ENCODE peak calls at places on chromosome 2, in five cellular contexts. One of them, this sample, is unnamed.

GRCh38 chr2:47629501-47630460 is 153.2 kb upstream of the MSH6 start:
- DNase-seq in neuronal stem cell: no peak
- DNase-seq in IMR-90: no peak
- DNase-seq in trophoblast cell: peak; percentile 90
- DNase-seq in mesenchymal stem cell: no peak
- DNase-seq in this sample: no peak

GRCh38 chr2:143169105-143169504 is 39.9 kb downstream of the ARHGAP15 start:
- DNase-seq in neuronal stem cell: no peak
- DNase-seq in IMR-90: no peak
- DNase-seq in trophoblast cell: no peak
- DNase-seq in mesenchymal stem cell: no peak
- DNase-seq in this sample: no peak

GRCh38 chr2:46337208-46337994 is 40.2 kb downstream of the EPAS1 start:
- DNase-seq in neuronal stem cell: no peak
- DNase-seq in IMR-90: no peak
- DNase-seq in trophoblast cell: no peak
- DNase-seq in mesenchymal stem cell: no peak
- DNase-seq in this sample: no peak

GRCh38 chr2:159989249-159989648 is 73.2 kb downstream of the PLA2R1 start:
- DNase-seq in neuronal stem cell: no peak
- DNase-seq in IMR-90: no peak
- DNase-seq in trophoblast cell: no peak
- DNase-seq in mesenchymal stem cell: no peak
- DNase-seq in this sample: peak; percentile 39

GRCh38 chr2:222240676-222241049 is 58.1 kb downstream of the PAX3 start:
- DNase-seq in neuronal stem cell: no peak
- DNase-seq in IMR-90: no peak
- DNase-seq in trophoblast cell: no peak
- DNase-seq in mesenchymal stem cell: no peak
- DNase-seq in this sample: no peak

GRCh38 chr2:206415618-206416243 is 27.6 kb upstream of the ADAM23 start:
- DNase-seq in neuronal stem cell: no peak
- DNase-seq in IMR-90: no peak
- DNase-seq in trophoblast cell: no peak
- DNase-seq in mesenchymal stem cell: no peak
- DNase-seq in this sample: no peak

GRCh38 chr2:105494683-105495425 is 96.0 kb upstream of the FHL2 start:
- DNase-seq in neuronal stem cell: no peak
- DNase-seq in IMR-90: no peak
- DNase-seq in trophoblast cell: no peak
- DNase-seq in mesenchymal stem cell: no peak
- DNase-seq in this sample: no peak

GRCh38 chr2:157696036-157696435 is 67.4 kb upstream of the ACVR1C start:
- DNase-seq in neuronal stem cell: no peak
- DNase-seq in IMR-90: peak; percentile 85
- DNase-seq in trophoblast cell: no peak
- DNase-seq in mesenchymal stem cell: no peak
- DNase-seq in this sample: no peak

GRCh38 chr2:183604065-183604464 is 479.8 kb downstream of the NUP35 start:
- DNase-seq in neuronal stem cell: no peak
- DNase-seq in IMR-90: no peak
- DNase-seq in trophoblast cell: no peak
- DNase-seq in mesenchymal stem cell: no peak
- DNase-seq in this sample: no peak

DNA sequence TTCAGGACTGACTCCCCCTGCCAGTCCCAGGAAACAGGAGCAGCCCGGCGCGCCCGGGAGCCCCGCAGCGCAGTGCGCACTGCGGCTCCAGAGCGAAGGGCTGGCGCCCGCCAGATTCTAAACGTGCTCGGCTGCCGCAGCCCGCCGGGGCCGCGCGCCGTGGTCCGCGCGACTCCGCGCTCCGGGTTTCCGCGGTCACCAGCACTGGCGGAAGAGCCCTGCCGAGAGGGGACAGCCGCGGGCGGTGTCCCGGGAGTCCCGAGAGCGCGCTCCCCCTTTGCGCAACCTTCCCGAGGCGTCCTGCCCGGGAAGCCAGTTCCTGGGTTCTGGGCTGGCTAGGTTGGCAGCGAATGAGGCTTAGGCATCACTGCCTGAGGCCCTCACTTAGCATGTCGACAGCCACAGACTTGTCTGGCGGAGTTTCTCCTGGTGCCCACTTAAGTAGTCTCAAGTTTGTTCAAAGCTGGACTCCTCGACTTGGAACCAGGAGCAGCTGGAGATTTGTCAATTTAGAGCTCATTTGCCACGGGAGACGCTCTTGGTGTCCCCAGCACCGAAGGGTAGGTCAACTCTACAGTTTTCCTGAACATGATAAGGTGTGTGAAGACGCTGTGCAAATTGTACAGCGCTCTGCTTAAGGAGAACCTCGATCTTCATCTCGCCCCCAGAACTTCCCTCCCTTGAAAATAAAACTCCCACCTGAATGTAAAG is 1.5 kb upstream of the VSNL1 start:
- DNase-seq in neuronal stem cell: peak; percentile 76
- DNase-seq in IMR-90: peak; percentile 41
- DNase-seq in trophoblast cell: peak; percentile 86
- DNase-seq in mesenchymal stem cell: peak; percentile 77
- DNase-seq in this sample: peak; percentile 78
- H3K14ac ChIP-seq in neuronal stem cell: no peak overlapping the region
- H3K14ac ChIP-seq in IMR-90: no peak overlapping the region
- H3K14ac ChIP-seq in trophoblast cell: no peak overlapping the region
- H3K14ac ChIP-seq in mesenchymal stem cell: no peak overlapping the region
- H3K14ac ChIP-seq in this sample: peak overlapping the region; percentile 72

GRCh38 chr2:235506997-235507615 is 13.3 kb downstream of the AGAP1 start:
- DNase-seq in neuronal stem cell: no peak
- DNase-seq in IMR-90: no peak
- DNase-seq in trophoblast cell: peak; percentile 47
- DNase-seq in mesenchymal stem cell: no peak
- DNase-seq in this sample: no peak

GRCh38 chr2:235507928-235508327 is 14.1 kb downstream of the AGAP1 start:
- DNase-seq in neuronal stem cell: no peak
- DNase-seq in IMR-90: no peak
- DNase-seq in trophoblast cell: no peak
- DNase-seq in mesenchymal stem cell: no peak
- DNase-seq in this sample: no peak

GRCh38 chr2:235506291-235506996 is 12.6 kb downstream of the AGAP1 start:
- DNase-seq in neuronal stem cell: no peak
- DNase-seq in IMR-90: no peak
- DNase-seq in trophoblast cell: no peak
- DNase-seq in mesenchymal stem cell: no peak
- DNase-seq in this sample: no peak

GRCh38 chr2:235504459-235505200 is 10.8 kb downstream of the AGAP1 start:
- DNase-seq in neuronal stem cell: no peak
- DNase-seq in IMR-90: no peak
- DNase-seq in trophoblast cell: no peak
- DNase-seq in mesenchymal stem cell: peak; percentile 44
- DNase-seq in this sample: no peak

GRCh38 chr2:235505210-235505741 is 11.4 kb downstream of the AGAP1 start:
- DNase-seq in neuronal stem cell: no peak
- DNase-seq in IMR-90: no peak
- DNase-seq in trophoblast cell: no peak
- DNase-seq in mesenchymal stem cell: peak; percentile 73
- DNase-seq in this sample: peak; percentile 70
- H3K23ac ChIP-seq in neuronal stem cell: no peak overlapping the region
- H3K23ac ChIP-seq in IMR-90: no peak overlapping the region
- H3K23ac ChIP-seq in trophoblast cell: no peak overlapping the region
- H3K23ac ChIP-seq in mesenchymal stem cell: no peak overlapping the region
- H3K23ac ChIP-seq in this sample: no peak overlapping the region

DNA sequence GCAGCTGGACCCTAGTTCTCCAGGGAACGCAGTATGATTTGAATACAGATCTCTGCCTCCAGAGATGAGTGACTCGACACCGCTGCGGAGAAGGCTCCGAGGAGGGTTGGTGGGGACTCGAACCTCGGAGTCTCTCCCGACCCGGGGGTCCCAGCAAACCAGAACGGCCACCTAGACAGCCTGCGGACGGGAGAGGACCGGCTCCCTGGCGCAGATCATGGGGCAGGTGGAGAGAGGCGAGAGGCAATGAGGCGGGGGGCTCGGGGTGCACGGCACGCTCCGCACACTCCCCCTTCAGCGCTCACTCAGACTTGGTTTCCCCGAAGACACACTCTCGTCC is 12.6 kb downstream of the DYSF start:
- DNase-seq in neuronal stem cell: no peak
- DNase-seq in IMR-90: no peak
- DNase-seq in trophoblast cell: no peak
- DNase-seq in mesenchymal stem cell: no peak
- DNase-seq in this sample: no peak
- H3K18ac ChIP-seq in neuronal stem cell: peak overlapping the region; percentile 95
- H3K18ac ChIP-seq in IMR-90: no peak overlapping the region
- H3K18ac ChIP-seq in trophoblast cell: peak overlapping the region; percentile 7
- H3K18ac ChIP-seq in mesenchymal stem cell: no peak overlapping the region
- H3K18ac ChIP-seq in this sample: no peak overlapping the region

GRCh38 chr2:66058675-66059074 is 376.2 kb upstream of the MEIS1 start:
- DNase-seq in neuronal stem cell: no peak
- DNase-seq in IMR-90: no peak
- DNase-seq in trophoblast cell: no peak
- DNase-seq in mesenchymal stem cell: no peak
- DNase-seq in this sample: peak; percentile 33

GRCh38 chr2:66057844-66058243 is 377.1 kb upstream of the MEIS1 start:
- DNase-seq in neuronal stem cell: no peak
- DNase-seq in IMR-90: no peak
- DNase-seq in trophoblast cell: no peak
- DNase-seq in mesenchymal stem cell: no peak
- DNase-seq in this sample: no peak

DNA sequence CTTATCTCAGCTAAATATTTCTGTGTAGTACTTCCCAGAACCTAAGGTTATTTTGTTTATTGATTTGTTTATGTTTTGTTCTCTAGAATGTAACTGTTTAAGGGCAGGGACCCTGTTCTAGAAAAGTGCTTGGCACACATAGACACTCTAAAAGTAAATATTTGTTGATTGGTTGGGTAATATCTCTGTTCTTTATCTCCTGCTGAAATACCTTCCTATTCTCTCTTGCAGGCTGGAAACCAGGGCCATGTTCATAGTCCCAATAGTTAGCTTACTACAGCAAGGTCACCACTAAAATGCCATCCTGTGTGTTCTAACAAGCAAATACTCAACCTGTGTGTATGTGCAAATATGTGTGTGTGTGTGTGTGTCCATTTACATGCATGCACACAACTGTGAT is 375.6 kb upstream of the MEIS1 start:
- DNase-seq in neuronal stem cell: no peak
- DNase-seq in IMR-90: no peak
- DNase-seq in trophoblast cell: no peak
- DNase-seq in mesenchymal stem cell: no peak
- DNase-seq in this sample: no peak
- H3K14ac ChIP-seq in neuronal stem cell: no peak overlapping the region
- H3K14ac ChIP-seq in IMR-90: no peak overlapping the region
- H3K14ac ChIP-seq in trophoblast cell: no peak overlapping the region
- H3K14ac ChIP-seq in mesenchymal stem cell: no peak overlapping the region
- H3K14ac ChIP-seq in this sample: no peak overlapping the region

DNA sequence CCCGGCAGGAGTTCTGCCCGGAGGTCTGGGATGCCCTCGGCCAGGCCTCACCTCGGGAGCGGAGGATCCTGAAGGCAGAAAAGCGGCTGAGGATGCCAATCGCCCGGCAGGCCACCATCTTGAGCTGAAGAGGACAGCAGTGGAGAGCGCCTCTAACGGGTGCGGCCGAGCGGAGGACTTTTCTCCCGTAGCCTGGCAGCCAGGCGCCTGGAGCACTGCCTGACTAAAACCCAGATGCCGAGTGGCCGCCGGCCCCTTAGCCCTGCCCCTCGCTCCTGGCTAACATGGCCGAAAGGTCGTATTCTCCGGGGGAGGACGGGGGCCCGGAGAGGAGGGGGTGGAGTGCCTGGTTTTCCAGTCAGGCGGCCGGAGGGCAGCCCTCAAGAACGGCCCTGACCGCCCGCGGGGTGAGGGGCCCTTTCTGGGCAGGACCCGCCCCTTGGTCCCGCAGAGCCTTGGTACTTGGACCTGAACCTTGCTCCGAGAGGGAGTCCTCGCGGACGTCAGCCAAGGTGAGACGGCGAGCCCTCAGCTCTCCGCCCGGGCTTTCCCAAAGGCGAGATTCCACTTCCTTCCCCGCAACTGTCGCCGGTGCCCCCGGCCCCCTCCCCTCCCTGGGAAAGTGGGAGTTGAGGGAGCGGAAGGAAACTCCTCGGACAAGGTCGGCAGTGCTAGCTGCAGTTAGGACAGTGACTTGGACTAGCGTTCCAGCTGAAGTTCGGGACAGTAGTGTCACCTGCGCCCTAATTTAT is at the start of the genes HADHA and HADHB:
- DNase-seq in neuronal stem cell: peak; percentile 83
- DNase-seq in IMR-90: peak; percentile 87
- DNase-seq in trophoblast cell: peak; percentile 93
- DNase-seq in mesenchymal stem cell: peak; percentile 96
- DNase-seq in this sample: peak; percentile 94
- H3K23ac ChIP-seq in neuronal stem cell: peak within 1 kb of the TSS; percentile 81
- H3K23ac ChIP-seq in IMR-90: peak within 1 kb of the TSS; percentile 85
- H3K23ac ChIP-seq in trophoblast cell: no peak within 1 kb of the TSS
- H3K23ac ChIP-seq in mesenchymal stem cell: peak within 1 kb of the TSS; percentile 89
- H3K23ac ChIP-seq in this sample: no peak within 1 kb of the TSS

GRCh38 chr2:190859347-190860297 is 21.0 kb upstream of the GLS start:
- DNase-seq in neuronal stem cell: no peak
- DNase-seq in IMR-90: peak; percentile 62
- DNase-seq in trophoblast cell: peak; percentile 79
- DNase-seq in mesenchymal stem cell: no peak
- DNase-seq in this sample: no peak
- H3K18ac ChIP-seq in neuronal stem cell: no peak overlapping the region
- H3K18ac ChIP-seq in IMR-90: peak overlapping the region; percentile 95
- H3K18ac ChIP-seq in trophoblast cell: no peak overlapping the region
- H3K18ac ChIP-seq in mesenchymal stem cell: peak overlapping the region; percentile 78
- H3K18ac ChIP-seq in this sample: no peak overlapping the region

This sample was measured in H9.